ENCODE peak calls at places on chromosomes 11 and 22, in four cellular contexts. M, G, F and O are unnamed samples. For H3K9me3, H3K27me3 and H3K4me1, the result is how much of the 10 kb centered on the place peaks cover.

GRCh38 chr22:20664594-20664959 is 109.3 kb upstream of the SERPIND1 start:
- DNase-seq in G (no peak), M (no peak), F (no peak), O (no peak)

GRCh38 chr11:57900315-57900714 is 123.4 kb upstream of the OR9Q1 start:
- DNase-seq in M (no peak), F (no peak), G (no peak), O (no peak)

GRCh38 chr11:1654388-1655167 is 25.0 kb downstream of the KRTAP5-5 start:
- DNase-seq in M (no peak), G (no peak), F (peak), O (no peak)

GRCh38 chr11:12171921-12172320 is 61.5 kb downstream of the MICAL2 start:
- DNase-seq in F (no peak), G (no peak), M (no peak), O (no peak)

GRCh38 chr11:15824060-15824459 is 532.3 kb downstream of the SOX6 start:
- DNase-seq in F (peak), M (no peak), G (no peak), O (no peak)

GRCh38 chr22:39719559-39720450 is 149.3 kb downstream of the CACNA1I start:
- DNase-seq in F (no peak), G (no peak), M (no peak), O (no peak)

GRCh38 chr11:113176561-113176960 is 137.8 kb upstream of the TTC12 start:
- DNase-seq in M (no peak), F (peak), G (no peak), O (no peak)

GRCh38 chr11:2725367-2726300 is 25.8 kb upstream of the KCNQ1OT1 start:
- DNase-seq in M (no peak), F (no peak), G (peak), O (no peak)

DNA sequence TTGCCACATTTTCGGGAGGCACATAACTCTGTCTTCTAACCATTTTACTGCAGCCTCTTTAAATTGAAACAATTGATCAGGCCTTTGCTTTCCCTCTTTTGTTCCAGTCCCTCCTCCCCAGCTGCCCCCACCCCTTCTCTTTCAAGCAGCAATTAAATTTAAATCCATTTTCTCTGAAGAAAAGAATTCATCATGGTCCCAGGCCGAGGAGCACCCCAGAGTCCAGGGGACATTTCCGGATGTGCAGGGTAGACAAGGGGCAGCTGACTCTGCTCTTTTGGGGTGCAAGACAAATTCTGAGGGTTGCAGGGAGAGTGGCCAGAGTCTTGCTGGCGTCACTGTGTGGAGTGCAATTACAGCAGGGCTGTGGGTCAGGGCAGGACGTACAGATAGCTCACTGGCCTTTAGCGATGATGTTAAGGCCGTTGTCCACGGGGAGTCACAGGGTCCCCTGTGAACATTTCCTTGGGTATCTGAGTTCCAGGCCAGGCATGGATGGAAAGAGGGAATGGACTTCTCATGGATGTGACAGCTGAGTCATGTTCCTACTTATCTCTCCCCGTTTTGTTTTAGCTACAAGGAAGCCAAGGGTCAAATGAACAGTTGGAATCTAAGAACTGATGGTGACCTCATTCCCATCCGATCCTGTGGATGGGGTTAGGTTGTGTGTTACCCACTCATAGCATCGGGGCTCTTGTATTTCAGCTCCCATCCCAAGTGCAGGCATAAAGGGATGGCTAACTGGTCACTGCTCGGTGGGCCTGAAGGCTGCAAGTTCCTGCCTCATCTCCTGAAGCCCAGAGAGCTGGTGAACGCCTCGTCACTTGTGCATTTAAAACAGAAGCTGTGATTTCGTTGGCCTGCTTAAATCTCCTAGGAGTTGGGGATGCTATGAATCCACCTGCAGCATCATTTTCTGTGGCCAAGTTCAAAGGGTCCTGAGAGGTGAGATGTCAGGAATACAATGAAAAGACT is 476.7 kb downstream of the TBC1D22A start:
- DNase-seq in G (no peak), M (no peak), F (no peak), O (no peak)
- H3K9me3 ChIP-seq in G (under half), M (under half), F (under half), O (under half)

GRCh38 chr11:131685906-131686305 is 315.5 kb downstream of the NTM start:
- DNase-seq in F (no peak), G (no peak), M (no peak), O (no peak)

GRCh38 chr11:131688056-131688693 is 317.8 kb downstream of the NTM start:
- DNase-seq in G (peak), F (peak), M (peak), O (no peak)

GRCh38 chr11:131689049-131689925 is 318.9 kb downstream of the NTM start:
- DNase-seq in M (no peak), G (no peak), F (no peak), O (no peak)

GRCh38 chr11:131686836-131687235 is 316.4 kb downstream of the NTM start:
- DNase-seq in F (no peak), M (no peak), G (no peak), O (no peak)

DNA sequence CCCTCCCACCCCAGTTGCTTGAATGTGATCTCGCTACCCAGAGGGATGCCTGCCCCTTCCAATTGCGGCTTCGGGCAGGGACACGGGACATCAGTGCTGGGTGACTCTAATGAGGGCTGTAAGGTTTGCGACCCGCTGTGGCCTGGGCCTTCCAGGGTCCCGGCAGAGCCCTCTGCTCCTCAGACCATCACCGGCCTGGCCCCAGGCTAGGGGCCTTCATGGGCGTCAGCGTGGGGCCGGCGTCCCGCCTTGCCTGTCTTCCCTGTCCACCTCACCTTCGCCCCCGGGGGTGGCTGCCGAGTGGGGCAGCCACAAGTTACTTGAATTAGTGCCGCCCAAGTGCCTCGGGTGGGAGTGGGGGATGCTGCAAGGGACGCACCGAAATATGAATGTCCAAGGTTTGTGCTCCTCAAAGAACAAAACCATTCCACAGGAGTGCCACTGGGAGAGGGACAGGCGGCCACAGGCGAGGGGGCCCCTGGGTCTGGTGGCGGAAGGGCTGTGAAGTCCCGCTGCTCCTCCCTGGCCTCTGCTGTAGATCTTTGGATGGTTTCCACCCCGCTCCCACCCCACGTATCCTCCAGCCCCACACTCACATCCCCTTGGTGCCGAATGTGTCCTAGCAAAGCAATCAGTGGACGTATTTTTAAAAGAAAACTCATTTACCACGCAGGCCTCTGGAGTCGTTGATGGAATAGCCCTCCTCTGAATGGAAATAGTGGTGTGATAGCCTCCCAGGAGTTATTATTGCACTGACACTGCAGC is 317.1 kb downstream of the NTM start:
- DNase-seq in F (no peak), G (no peak), M (no peak), O (no peak)
- H3K27me3 ChIP-seq in F (under half), G (under half), M (under half), O (under half)

DNA sequence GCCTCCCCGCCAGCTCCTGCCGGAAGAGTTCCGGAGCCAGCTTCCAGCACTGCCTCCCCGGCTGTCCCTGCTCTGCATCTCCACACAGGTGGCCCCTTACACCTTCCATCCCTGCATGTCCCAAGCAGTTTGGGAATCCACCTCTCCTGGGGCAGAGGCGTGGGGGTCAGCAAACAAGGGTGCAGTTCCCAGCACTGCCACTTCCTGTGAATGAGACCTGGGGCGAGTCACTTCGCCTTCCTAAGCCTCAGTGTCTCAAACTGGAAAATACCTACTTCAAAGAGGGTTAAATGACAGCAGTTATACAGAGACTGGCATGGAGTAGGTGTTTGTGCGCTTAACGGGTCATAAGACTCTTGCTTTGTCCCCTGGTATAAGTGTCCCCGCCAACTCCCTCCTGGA is 5.2 kb downstream of the CYTH4 start:
- DNase-seq in G (no peak), F (no peak), M (no peak), O (no peak)
- H3K4me1 ChIP-seq in G (under half), F (under half), M (under half), O (under half)

GRCh38 chr22:48709453-48709852 is 1118.2 kb downstream of the BRD1 start:
- DNase-seq in G (no peak), F (no peak), M (no peak), O (no peak)
- H3K9me3 ChIP-seq in G (under half), F (under half), M (under half), O (under half)

DNA sequence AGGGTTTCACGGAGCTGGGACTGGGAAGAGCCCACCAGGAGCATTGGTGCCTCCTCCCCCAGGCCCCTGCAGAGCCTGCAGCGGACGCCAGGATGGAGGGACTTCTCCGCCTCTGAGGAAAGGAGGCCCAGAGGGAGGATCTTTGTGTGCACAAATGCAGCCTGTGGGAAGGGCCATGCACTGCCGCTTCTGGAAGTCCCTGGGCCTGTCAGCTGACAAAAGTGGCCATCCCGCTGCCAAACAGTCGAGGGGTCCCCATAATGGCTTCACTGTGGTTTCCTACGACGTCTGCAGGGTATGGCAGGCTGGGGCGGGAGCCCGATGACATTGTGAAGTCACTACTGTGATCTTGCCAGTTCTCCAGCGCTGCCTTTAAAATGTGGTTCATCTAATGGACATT is 73.8 kb downstream of the TP53I11 start:
- DNase-seq in F (no peak), M (no peak), G (no peak), O (no peak)
- H3K27me3 ChIP-seq in F (half or more), M (under half), G (under half), O (under half)